ENCODE peak calls at places on chromosomes 1 and 21, in seven cellular contexts. One of them, this sample, is unnamed.

GRCh38 chr1:62429581-62429980 is 7.3 kb upstream of the USP1 start:
- DNase-seq in BJ: no peak
- DNase-seq in lower lobe of right lung: no peak
- DNase-seq in coronary artery: no peak
- DNase-seq in astrocyte: no peak
- DNase-seq in kidney: no peak
- DNase-seq in IMR-90: no peak
- DNase-seq in this sample: no peak

GRCh38 chr21:26842976-26843911 is 2.0 kb downstream of the ADAMTS1 start:
- DNase-seq in BJ: peak
- DNase-seq in IMR-90: peak
- DNase-seq in astrocyte: peak
- DNase-seq in lower lobe of right lung: peak
- DNase-seq in coronary artery: peak
- DNase-seq in kidney: peak
- DNase-seq in this sample: no peak

GRCh38 chr1:167648978-167649752 is 19.1 kb downstream of the RCSD1 start:
- DNase-seq in lower lobe of right lung: peak
- DNase-seq in astrocyte: no peak
- DNase-seq in BJ: no peak
- DNase-seq in kidney: no peak
- DNase-seq in IMR-90: no peak
- DNase-seq in coronary artery: no peak
- DNase-seq in this sample: no peak

GRCh38 chr1:22150923-22151322 is 8.0 kb upstream of the WNT4 start:
- DNase-seq in IMR-90: no peak
- DNase-seq in kidney: no peak
- DNase-seq in BJ: no peak
- DNase-seq in astrocyte: no peak
- DNase-seq in coronary artery: no peak
- DNase-seq in lower lobe of right lung: no peak
- DNase-seq in this sample: no peak

GRCh38 chr1:154970631-154971340 is at the start of gene SHC1:
- DNase-seq in lower lobe of right lung: peak
- DNase-seq in BJ: no peak
- DNase-seq in astrocyte: peak
- DNase-seq in kidney: peak
- DNase-seq in coronary artery: peak
- DNase-seq in IMR-90: peak
- DNase-seq in this sample: peak

GRCh38 chr1:207711285-207711684 is 40.6 kb upstream of the CD46 start:
- DNase-seq in coronary artery: no peak
- DNase-seq in IMR-90: peak
- DNase-seq in BJ: no peak
- DNase-seq in lower lobe of right lung: no peak
- DNase-seq in kidney: no peak
- DNase-seq in astrocyte: no peak
- DNase-seq in this sample: peak

GRCh38 chr1:78716186-78716585 is 66.6 kb downstream of the IFI44 start:
- DNase-seq in IMR-90: peak
- DNase-seq in lower lobe of right lung: no peak
- DNase-seq in BJ: no peak
- DNase-seq in astrocyte: peak
- DNase-seq in kidney: no peak
- DNase-seq in coronary artery: no peak
- DNase-seq in this sample: no peak

GRCh38 chr1:111738436-111739221 is 566 bp downstream of the INKA2 start:
- DNase-seq in IMR-90: peak
- DNase-seq in coronary artery: peak
- DNase-seq in BJ: no peak
- DNase-seq in kidney: peak
- DNase-seq in astrocyte: peak
- DNase-seq in lower lobe of right lung: peak
- DNase-seq in this sample: peak

DNA sequence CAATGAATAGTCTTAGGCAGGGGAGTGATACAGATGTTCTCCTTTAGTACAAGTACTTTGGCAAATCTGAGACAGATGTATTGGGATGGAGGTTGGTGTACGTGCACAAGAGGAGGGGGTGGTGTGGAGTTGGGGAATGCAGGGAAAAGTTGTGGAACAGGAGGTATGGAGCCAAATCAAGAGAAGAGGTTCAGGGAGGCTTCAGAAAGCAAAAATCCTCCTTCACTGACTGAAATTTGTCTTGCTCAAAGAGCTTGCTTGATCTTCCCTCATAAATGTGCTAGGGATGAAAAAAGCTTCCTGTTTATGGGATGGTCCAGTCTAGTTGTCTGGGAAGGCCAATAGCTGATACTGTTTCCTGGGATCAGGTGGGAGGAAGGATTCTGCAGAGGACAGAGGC is 5.8 kb downstream of the RNF19B start:
- DNase-seq in IMR-90: no peak
- DNase-seq in kidney: no peak
- DNase-seq in astrocyte: no peak
- DNase-seq in coronary artery: no peak
- DNase-seq in BJ: no peak
- DNase-seq in lower lobe of right lung: no peak
- DNase-seq in this sample: no peak
- H3K4me3 ChIP-seq in IMR-90: no peak
- H3K4me3 ChIP-seq in kidney: no peak
- H3K4me3 ChIP-seq in astrocyte: no peak
- H3K4me3 ChIP-seq in coronary artery: no peak
- H3K4me3 ChIP-seq in BJ: no peak
- H3K4me3 ChIP-seq in lower lobe of right lung: no peak
- H3K4me3 ChIP-seq in this sample: no peak

GRCh38 chr1:69787151-69787550 is 219.4 kb downstream of the LRRC7 start:
- DNase-seq in kidney: no peak
- DNase-seq in IMR-90: no peak
- DNase-seq in BJ: no peak
- DNase-seq in lower lobe of right lung: no peak
- DNase-seq in coronary artery: no peak
- DNase-seq in astrocyte: no peak
- DNase-seq in this sample: no peak
- TF ChIP-seq CTCF in kidney: no peak
- TF ChIP-seq CTCF in IMR-90: no peak
- TF ChIP-seq CTCF in BJ: no peak
- TF ChIP-seq CTCF in lower lobe of right lung: no peak
- TF ChIP-seq CTCF in coronary artery: no peak
- TF ChIP-seq CTCF in astrocyte: no peak
- TF ChIP-seq CTCF in this sample: no peak

GRCh38 chr1:116189481-116189880 is 78.3 kb downstream of the MAB21L3 start:
- DNase-seq in BJ: no peak
- DNase-seq in kidney: no peak
- DNase-seq in coronary artery: no peak
- DNase-seq in IMR-90: no peak
- DNase-seq in astrocyte: no peak
- DNase-seq in lower lobe of right lung: no peak
- DNase-seq in this sample: no peak

GRCh38 chr1:116193768-116194167 is 82.6 kb downstream of the MAB21L3 start:
- DNase-seq in coronary artery: no peak
- DNase-seq in kidney: no peak
- DNase-seq in IMR-90: no peak
- DNase-seq in astrocyte: no peak
- DNase-seq in lower lobe of right lung: no peak
- DNase-seq in BJ: no peak
- DNase-seq in this sample: no peak

GRCh38 chr1:116195077-116195868 is 84.1 kb downstream of the MAB21L3 start:
- DNase-seq in coronary artery: no peak
- DNase-seq in BJ: no peak
- DNase-seq in IMR-90: no peak
- DNase-seq in lower lobe of right lung: no peak
- DNase-seq in kidney: no peak
- DNase-seq in astrocyte: no peak
- DNase-seq in this sample: no peak

GRCh38 chr1:116194592-116194991 is 83.4 kb downstream of the MAB21L3 start:
- DNase-seq in lower lobe of right lung: no peak
- DNase-seq in IMR-90: no peak
- DNase-seq in BJ: no peak
- DNase-seq in coronary artery: no peak
- DNase-seq in kidney: no peak
- DNase-seq in astrocyte: no peak
- DNase-seq in this sample: no peak

GRCh38 chr1:116191294-116191693 is 80.1 kb downstream of the MAB21L3 start:
- DNase-seq in IMR-90: no peak
- DNase-seq in coronary artery: no peak
- DNase-seq in astrocyte: no peak
- DNase-seq in kidney: no peak
- DNase-seq in BJ: no peak
- DNase-seq in lower lobe of right lung: no peak
- DNase-seq in this sample: no peak
- H3K4me3 ChIP-seq in IMR-90: no peak
- H3K4me3 ChIP-seq in coronary artery: no peak
- H3K4me3 ChIP-seq in astrocyte: no peak
- H3K4me3 ChIP-seq in kidney: no peak
- H3K4me3 ChIP-seq in BJ: no peak
- H3K4me3 ChIP-seq in lower lobe of right lung: no peak
- H3K4me3 ChIP-seq in this sample: no peak

GRCh38 chr1:118304722-118305344 is 119.8 kb upstream of the SPAG17 start:
- DNase-seq in IMR-90: no peak
- DNase-seq in kidney: no peak
- DNase-seq in astrocyte: peak
- DNase-seq in lower lobe of right lung: no peak
- DNase-seq in BJ: no peak
- DNase-seq in coronary artery: no peak
- DNase-seq in this sample: peak
- TF ChIP-seq CTCF in IMR-90: no peak
- TF ChIP-seq CTCF in kidney: peak
- TF ChIP-seq CTCF in astrocyte: no peak
- TF ChIP-seq CTCF in lower lobe of right lung: peak
- TF ChIP-seq CTCF in BJ: peak
- TF ChIP-seq CTCF in coronary artery: no peak
- TF ChIP-seq CTCF in this sample: peak

DNA sequence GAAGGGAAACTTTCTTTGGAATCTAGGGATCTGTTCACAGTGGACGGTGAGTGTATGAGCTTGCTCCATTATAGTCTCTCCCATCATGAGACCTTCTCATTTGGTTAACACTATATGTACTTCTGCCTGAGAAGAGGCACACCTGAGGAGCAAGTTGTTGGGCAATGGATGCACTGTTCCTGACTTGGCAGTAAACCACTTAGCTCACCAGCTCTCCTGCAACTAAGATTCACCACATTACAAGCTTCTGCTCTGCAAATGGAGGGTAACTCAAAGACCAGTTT is 10.2 kb downstream of the MACF1 start:
- DNase-seq in coronary artery: no peak
- DNase-seq in IMR-90: no peak
- DNase-seq in lower lobe of right lung: no peak
- DNase-seq in astrocyte: no peak
- DNase-seq in BJ: no peak
- DNase-seq in kidney: no peak
- DNase-seq in this sample: no peak
- H3K4me3 ChIP-seq in coronary artery: peak
- H3K4me3 ChIP-seq in IMR-90: no peak
- H3K4me3 ChIP-seq in lower lobe of right lung: no peak
- H3K4me3 ChIP-seq in astrocyte: no peak
- H3K4me3 ChIP-seq in BJ: no peak
- H3K4me3 ChIP-seq in kidney: no peak
- H3K4me3 ChIP-seq in this sample: peak